ENCODE peak calls at places on chromosomes 6 and 20, in five cellular contexts. U is tibial nerve; P is aorta; Q is PC-9; K is activated CD4-positive, CD25-positive, alpha-beta regulatory T cell treated with anti-CD3 and anti-CD28 coated beads, Interleukin-2, amount 50 U/mL, for 16 hours. H is an unnamed sample.

GRCh38 chr6:30647802-30648460 is 998 bp downstream of the C6orf136 start:
- DNase-seq in U (no peak), P (no peak), Q (no peak), K (peak), H (no peak)

GRCh38 chr20:973785-974194 is 28.3 kb downstream of the RSPO4 start:
- DNase-seq in U (no peak), P (no peak), Q (peak), K (no peak), H (no peak)

GRCh38 chr6:32483968-32484613 is 44.4 kb downstream of the HLA-DRA start:
- DNase-seq in U (no peak), P (no peak), Q (no peak), K (no peak), H (no peak)

GRCh38 chr20:11901127-11901526 is 16.6 kb upstream of the BTBD3 start:
- DNase-seq in U (no peak), P (no peak), Q (no peak), K (no peak), H (no peak)

GRCh38 chr20:37526839-37527637 is 638 bp downstream of the BLCAP start:
- DNase-seq in U (no peak), P (peak), Q (no peak), K (no peak), H (no peak)

GRCh38 chr6:148943451-148943850 is 196.6 kb downstream of the UST start:
- DNase-seq in U (no peak), P (no peak), Q (no peak), K (no peak), H (no peak)

GRCh38 chr6:36083446-36083845 is 46.9 kb upstream of the MAPK13 start:
- DNase-seq in U (no peak), P (no peak), Q (no peak), K (no peak), H (no peak)

GRCh38 chr6:157813191-157813590 is 9.9 kb upstream of the SNX9 start:
- DNase-seq in U (peak), P (peak), Q (no peak), K (no peak), H (no peak)

GRCh38 chr6:70709826-70710225 is 42.1 kb downstream of the SMAP1 start:
- DNase-seq in U (no peak), P (no peak), Q (peak), K (no peak), H (no peak)

GRCh38 chr6:4943716-4944115 is 60.1 kb downstream of the RPP40 start:
- DNase-seq in U (no peak), P (no peak), Q (no peak), K (no peak), H (no peak)

GRCh38 chr6:7725849-7726415 is at the start of gene BMP6:
- DNase-seq in U (peak), P (peak), Q (peak), K (no peak), H (peak)

GRCh38 chr20:34954905-34955231 is 738 bp downstream of the GSS start:
- DNase-seq in U (no peak), P (no peak), Q (no peak), K (no peak), H (no peak)

GRCh38 chr20:11350126-11351005 is 567.3 kb upstream of the BTBD3 start:
- DNase-seq in U (peak), P (no peak), Q (no peak), K (no peak), H (no peak)

GRCh38 chr20:15005300-15005986 is 668.0 kb upstream of the FLRT3 start:
- DNase-seq in U (no peak), P (no peak), Q (no peak), K (no peak), H (no peak)

GRCh38 chr20:16528078-16528477 is 45.2 kb downstream of the KIF16B start:
- DNase-seq in U (no peak), P (no peak), Q (peak), K (no peak), H (no peak)

GRCh38 chr6:33589723-33590530 is 9.9 kb upstream of the BAK1 start:
- DNase-seq in U (peak), P (peak), Q (peak), K (no peak), H (no peak)

GRCh38 chr6:90151827-90152449 is 144.7 kb downstream of the BACH2 start:
- DNase-seq in U (no peak), P (no peak), Q (no peak), K (no peak), H (no peak)

GRCh38 chr6:112332274-112332673 is 14.9 kb upstream of the RFPL4B start:
- DNase-seq in U (no peak), P (no peak), Q (peak), K (no peak), H (no peak)

GRCh38 chr20:48919336-48919881 is 2.1 kb upstream of the ARFGEF2 start:
- DNase-seq in U (no peak), P (no peak), Q (no peak), K (no peak), H (no peak)

H was measured in neuronal stem cell.